ENCODE peak calls at places on chromosomes 5 and 9, in seven cellular contexts. G is spleen, L is fibroblast of pulmonary artery, S is putamen, Q is NB4, P is fibroblast of the conjunctiva, X is T47D. U is an unnamed sample.

GRCh38 chr5:154858972-154859950 is 834 bp downstream of the CNOT8 start:
- DNase-seq in G (no peak), L (no peak), S (no peak), Q (peak), P (no peak), X (no peak), U (no peak)

GRCh38 chr9:86660146-86660545 is 287.2 kb downstream of the GAS1 start:
- DNase-seq in G (no peak), L (peak), S (no peak), Q (no peak), P (peak), X (no peak), U (no peak)

GRCh38 chr9:114007991-114008666 is 70.0 kb downstream of the AMBP start:
- DNase-seq in G (peak), L (no peak), S (no peak), Q (no peak), P (no peak), X (no peak), U (no peak)

GRCh38 chr9:136403538-136403914 is 3.6 kb upstream of the SNAPC4 start:
- DNase-seq in G (peak), L (no peak), S (no peak), Q (no peak), P (no peak), X (no peak), U (no peak)

GRCh38 chr9:132114102-132114707 is 34.5 kb upstream of the MED27 start:
- DNase-seq in G (no peak), L (peak), S (peak), Q (peak), P (peak), X (peak), U (no peak)

GRCh38 chr9:1759901-1760300 is 255.2 kb upstream of the SMARCA2 start:
- DNase-seq in G (no peak), L (no peak), S (no peak), Q (no peak), P (no peak), X (no peak), U (no peak)

GRCh38 chr9:18611946-18612345 is 138.0 kb downstream of the ADAMTSL1 start:
- DNase-seq in G (no peak), L (no peak), S (no peak), Q (no peak), P (no peak), X (no peak), U (no peak)

GRCh38 chr9:136862849-136863622 is 3.1 kb downstream of the EDF1 start:
- DNase-seq in G (no peak), L (no peak), S (no peak), Q (no peak), P (no peak), X (no peak), U (no peak)

GRCh38 chr9:122949696-122950095 is 8.9 kb downstream of the RABGAP1 start:
- DNase-seq in G (no peak), L (peak), S (no peak), Q (no peak), P (no peak), X (no peak), U (no peak)

GRCh38 chr5:148937239-148937638 is 110.8 kb downstream of the ADRB2 start:
- DNase-seq in G (no peak), L (no peak), S (no peak), Q (no peak), P (no peak), X (no peak), U (no peak)

GRCh38 chr5:42650111-42650510 is 106.5 kb upstream of the CCDC152 start:
- DNase-seq in G (no peak), L (no peak), S (no peak), Q (no peak), P (no peak), X (peak), U (no peak)

GRCh38 chr5:89929834-89930233 is 479.7 kb downstream of the CETN3 start:
- DNase-seq in G (no peak), L (peak), S (no peak), Q (no peak), P (no peak), X (no peak), U (no peak)

GRCh38 chr9:34633851-34634550 is 3.6 kb downstream of the SIGMAR1 start:
- DNase-seq in G (peak), L (peak), S (peak), Q (peak), P (peak), X (peak), U (peak)

GRCh38 chr5:74798977-74799911 is 32.2 kb downstream of the NSA2 start:
- DNase-seq in G (no peak), L (no peak), S (peak), Q (no peak), P (no peak), X (no peak), U (no peak)

GRCh38 chr9:85430659-85431370 is 310.9 kb downstream of the AGTPBP1 start:
- DNase-seq in G (no peak), L (no peak), S (peak), Q (no peak), P (no peak), X (no peak), U (no peak)

GRCh38 chr5:95718203-95718602 is 12.9 kb upstream of the RHOBTB3 start:
- DNase-seq in G (no peak), L (no peak), S (no peak), Q (peak), P (no peak), X (no peak), U (no peak)

GRCh38 chr9:96874947-96875459 is 20.7 kb upstream of the ZNF782 start:
- DNase-seq in G (no peak), L (peak), S (peak), Q (peak), P (peak), X (no peak), U (no peak)

GRCh38 chr9:14814229-14814628 is 91.7 kb upstream of the CER1 start:
- DNase-seq in G (no peak), L (no peak), S (no peak), Q (no peak), P (no peak), X (no peak), U (no peak)

GRCh38 chr5:82595083-82595482 is 316.9 kb upstream of the RPS23 start:
- DNase-seq in G (no peak), L (no peak), S (no peak), Q (no peak), P (no peak), X (no peak), U (no peak)

GRCh38 chr5:167295686-167296015 is 995.8 kb upstream of the WWC1 start:
- DNase-seq in G (no peak), L (peak), S (no peak), Q (no peak), P (no peak), X (no peak), U (no peak)

GRCh38 chr5:173592050-173592669 is 24.3 kb downstream of the BOD1 start:
- DNase-seq in G (no peak), L (no peak), S (no peak), Q (peak), P (no peak), X (peak), U (no peak)

GRCh38 chr5:111261610-111262009 is 37.4 kb downstream of the CAMK4 start:
- DNase-seq in G (no peak), L (no peak), S (no peak), Q (no peak), P (no peak), X (no peak), U (no peak)

U was measured in GOT3.